ENCODE peak calls at places on chromosome 18, in six cellular contexts. M is coronary artery, T is AG09309, D is PC-9, S is adrenal gland, X is ovary. Y is an unnamed sample.

GRCh38 chr18:2978626-2979025 is 34.3 kb downstream of the LPIN2 start:
- DNase-seq in M (no peak), T (peak; percentile 52), D (no peak), S (peak; percentile 87), X (peak; percentile 51), Y (no peak)

GRCh38 chr18:53441761-53442414 is 782.6 kb downstream of the MBD2 start:
- DNase-seq in M (no peak), T (no peak), D (no peak), S (no peak), X (no peak), Y (no peak)

GRCh38 chr18:9322730-9323129 is 11.8 kb upstream of the TWSG1 start:
- DNase-seq in M (no peak), T (no peak), D (no peak), S (no peak), X (no peak), Y (no peak)

GRCh38 chr18:55161966-55162365 is 202.7 kb upstream of the CCDC68 start:
- DNase-seq in M (no peak), T (no peak), D (no peak), S (no peak), X (no peak), Y (no peak)

GRCh38 chr18:48889981-48890735 is 60.6 kb downstream of the SMAD7 start:
- DNase-seq in M (peak; percentile 69), T (no peak), D (no peak), S (no peak), X (peak; percentile 28), Y (no peak)

GRCh38 chr18:11567391-11567790 is 42.0 kb upstream of the SLC35G4 start:
- DNase-seq in M (no peak), T (no peak), D (no peak), S (no peak), X (no peak), Y (no peak)

GRCh38 chr18:54787098-54787497 is 41.2 kb upstream of the RAB27B start:
- DNase-seq in M (no peak), T (no peak), D (no peak), S (no peak), X (no peak), Y (no peak)

GRCh38 chr18:27844416-27844792 is 332.5 kb downstream of the CDH2 start:
- DNase-seq in M (no peak), T (peak; percentile 52), D (no peak), S (no peak), X (no peak), Y (no peak)

GRCh38 chr18:59767732-59768131 is 70.5 kb upstream of the CCBE1 start:
- DNase-seq in M (no peak), T (no peak), D (no peak), S (no peak), X (no peak), Y (no peak)

GRCh38 chr18:66682855-66683322 is 79.0 kb upstream of the CDH19 start:
- DNase-seq in M (no peak), T (no peak), D (no peak), S (peak; percentile 19), X (no peak), Y (no peak)

GRCh38 chr18:62182220-62182619 is 4.6 kb downstream of the PIGN start:
- DNase-seq in M (no peak), T (no peak), D (no peak), S (no peak), X (no peak), Y (no peak)

GRCh38 chr18:75545189-75545588 is 117.7 kb upstream of the SMIM21 start:
- DNase-seq in M (no peak), T (no peak), D (no peak), S (no peak), X (no peak), Y (no peak)

GRCh38 chr18:48803951-48804855 is 146.6 kb downstream of the SMAD7 start:
- DNase-seq in M (peak; percentile 74), T (no peak), D (no peak), S (peak; percentile 6), X (peak; percentile 24), Y (no peak)

GRCh38 chr18:39911716-39912115 is 2043.3 kb upstream of the PIK3C3 start:
- DNase-seq in M (no peak), T (no peak), D (no peak), S (no peak), X (no peak), Y (no peak)

GRCh38 chr18:50610349-50610748 is 50.5 kb downstream of the MAPK4 start:
- DNase-seq in M (no peak), T (no peak), D (no peak), S (no peak), X (no peak), Y (no peak)
- TF ChIP-seq CTCF in M (no peak), T (no peak), D (peak; percentile 27), S (no peak), X (no peak), Y (peak; percentile 17)

GRCh38 chr18:8063733-8064132 is 496.6 kb downstream of the PTPRM start:
- DNase-seq in M (no peak), T (no peak), D (no peak), S (no peak), X (no peak), Y (no peak)
- H3K4me3 ChIP-seq in M (no peak overlapping the region), T (no peak overlapping the region), D (no peak overlapping the region), S (no peak overlapping the region), X (no peak overlapping the region), Y (no peak overlapping the region)

GRCh38 chr18:23824235-23824634 is 135.0 kb downstream of the LAMA3 start:
- DNase-seq in M (no peak), T (no peak), D (no peak), S (no peak), X (no peak), Y (no peak)
- TF ChIP-seq CTCF in M (no peak), T (peak; percentile 8), D (no peak), S (no peak), X (no peak), Y (no peak)

DNA sequence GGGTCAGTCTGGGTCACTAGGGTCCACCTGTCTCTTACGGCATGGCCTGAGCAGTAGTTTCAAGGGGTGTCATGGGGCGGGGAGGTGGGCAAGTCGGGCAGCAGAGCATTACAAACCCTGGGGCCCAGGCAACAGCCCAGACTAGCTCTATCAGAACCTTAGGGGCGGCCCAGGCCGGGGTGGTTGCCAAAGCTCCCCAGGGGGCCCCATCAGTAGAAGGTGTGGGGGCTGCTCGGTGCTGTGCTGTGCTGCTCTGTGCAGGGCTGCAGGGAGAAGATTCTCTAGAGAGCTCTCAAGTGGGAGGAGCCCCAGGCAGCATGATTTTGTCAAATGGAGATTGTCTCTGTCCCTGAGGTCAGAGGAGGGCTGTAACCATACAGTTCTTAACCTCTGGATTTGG is 36.4 kb upstream of the SLC14A1 start:
- DNase-seq in M (peak; percentile 61), T (no peak), D (no peak), S (no peak), X (no peak), Y (no peak)
- H3K4me3 ChIP-seq in M (no peak overlapping the region), T (no peak overlapping the region), D (no peak overlapping the region), S (no peak overlapping the region), X (no peak overlapping the region), Y (no peak overlapping the region)

Y was measured in retinal pigment epithelial cell.